ENCODE peak calls at places on chromosome 14, in nine cellular contexts. S is epithelial cell of esophagus; J is ascending aorta; O is AML-193; Q is HTR-8/SVneo; M is CD4-positive, alpha-beta T cell; A is effector memory CD4-positive, alpha-beta T cell; X is WTC11; N is activated CD4-positive, alpha-beta T cell treated with anti-CD3 and anti-CD28 coated beads for 1 hour. U is an unnamed sample.

GRCh38 chr14:47678993-47679392 is 3.6 kb upstream of the MDGA2 start:
- DNase-seq in Q (no peak), J (no peak), X (no peak), O (no peak), S (no peak), M (no peak), A (no peak), N (no peak), U (no peak)

GRCh38 chr14:59067135-59067894 is 121.2 kb upstream of the DAAM1 start:
- DNase-seq in J (no peak), Q (no peak), N (no peak), X (no peak), A (no peak), O (peak), M (no peak), S (peak), U (no peak)

GRCh38 chr14:73759183-73759713 is 45.1 kb upstream of the PNMA1 start:
- DNase-seq in X (no peak), M (peak), O (no peak), Q (no peak), J (no peak), S (peak), A (no peak), N (peak), U (peak)

GRCh38 chr14:35336171-35337073 is 44.2 kb downstream of the PSMA6 start:
- DNase-seq in S (peak), A (no peak), M (no peak), Q (peak), J (peak), N (no peak), O (no peak), X (peak), U (no peak)

GRCh38 chr14:22996823-22997301 is 13.1 kb downstream of the C14orf93 start:
- DNase-seq in J (no peak), M (no peak), O (no peak), N (no peak), S (no peak), A (no peak), X (no peak), Q (no peak), U (no peak)

GRCh38 chr14:67650694-67651093 is 23.7 kb downstream of the VTI1B start:
- DNase-seq in A (no peak), X (no peak), Q (no peak), M (no peak), J (no peak), N (no peak), O (no peak), S (peak), U (no peak)

GRCh38 chr14:56821807-56822615 is 11.7 kb upstream of the OTX2 start:
- DNase-seq in M (no peak), Q (no peak), N (no peak), X (no peak), A (no peak), O (no peak), J (no peak), S (no peak), U (no peak)

GRCh38 chr14:72818998-72819397 is 74.9 kb downstream of the DPF3 start:
- DNase-seq in O (no peak), N (no peak), A (no peak), X (no peak), M (no peak), J (no peak), Q (no peak), S (no peak), U (no peak)

GRCh38 chr14:100842799-100843198 is 16.9 kb downstream of the MEG3 start:
- DNase-seq in N (no peak), Q (peak), S (no peak), X (no peak), O (no peak), A (no peak), J (no peak), M (no peak), U (no peak)

GRCh38 chr14:68239988-68240387 is 420.4 kb downstream of the RAD51B start:
- DNase-seq in M (no peak), S (no peak), Q (no peak), J (no peak), O (no peak), N (no peak), A (no peak), X (no peak), U (no peak)

GRCh38 chr14:56660677-56661389 is 81.2 kb downstream of the TMEM260 start:
- DNase-seq in M (no peak), O (no peak), S (no peak), Q (no peak), A (no peak), X (no peak), N (no peak), J (no peak), U (no peak)

GRCh38 chr14:93426750-93427149 is 4.0 kb upstream of the UNC79 start:
- DNase-seq in A (no peak), N (no peak), J (no peak), Q (no peak), X (no peak), S (no peak), M (no peak), O (no peak), U (no peak)

GRCh38 chr14:37401093-37401492 is 194.0 kb downstream of the FOXA1 start:
- DNase-seq in S (no peak), A (no peak), M (no peak), O (no peak), N (no peak), X (no peak), Q (no peak), J (no peak), U (no peak)

GRCh38 chr14:106518054-106518943 is 991.9 kb downstream of the TMEM121 start:
- DNase-seq in J (no peak), M (peak), X (no peak), Q (no peak), S (no peak), A (peak), N (peak), O (peak), U (peak)

GRCh38 chr14:77086017-77086727 is 11.9 kb upstream of the CIPC start:
- DNase-seq in S (peak), M (no peak), Q (no peak), X (no peak), A (no peak), N (no peak), O (no peak), J (no peak), U (no peak)

GRCh38 chr14:55911794-55912193 is 206.4 kb upstream of the PELI2 start:
- DNase-seq in O (no peak), J (no peak), M (no peak), N (no peak), Q (no peak), S (no peak), A (no peak), X (no peak), U (no peak)

GRCh38 chr14:68199465-68200145 is 380.0 kb downstream of the RAD51B start:
- DNase-seq in A (no peak), S (peak), Q (no peak), N (no peak), J (no peak), O (no peak), X (peak), M (no peak), U (no peak)

GRCh38 chr14:68306934-68307758 is 485.7 kb downstream of the ZFP36L1 start:
- DNase-seq in S (peak), N (no peak), J (no peak), Q (no peak), O (no peak), A (no peak), X (no peak), M (no peak), U (no peak)

GRCh38 chr14:91997492-91997891 is 42.4 kb downstream of the TRIP11 start:
- DNase-seq in N (no peak), S (no peak), A (no peak), M (no peak), Q (no peak), J (no peak), X (no peak), O (peak), U (no peak)